ENCODE peak calls at places on chromosome 4, in seven cellular contexts. One of them, this sample, is unnamed.

GRCh38 chr4:54683616-54684346 is 26.0 kb downstream of the KIT start:
- DNase-seq in heart left ventricle: no peak
- DNase-seq in stomach: peak; percentile 46
- DNase-seq in transverse colon: no peak
- DNase-seq in A549: peak; percentile 20
- DNase-seq in sigmoid colon: no peak
- DNase-seq in IMR-90: no peak
- DNase-seq in this sample: no peak

GRCh38 chr4:184453402-184454160 is 20.8 kb downstream of the IRF2 start:
- DNase-seq in IMR-90: peak; percentile 95
- DNase-seq in stomach: peak; percentile 49
- DNase-seq in transverse colon: peak; percentile 59
- DNase-seq in sigmoid colon: no peak
- DNase-seq in A549: no peak
- DNase-seq in heart left ventricle: no peak
- DNase-seq in this sample: no peak

GRCh38 chr4:123616970-123617392 is 220.4 kb downstream of the SPRY1 start:
- DNase-seq in transverse colon: peak; percentile 46
- DNase-seq in heart left ventricle: peak; percentile 84
- DNase-seq in sigmoid colon: peak; percentile 92
- DNase-seq in IMR-90: no peak
- DNase-seq in stomach: peak; percentile 29
- DNase-seq in A549: no peak
- DNase-seq in this sample: no peak

GRCh38 chr4:99029852-99030251 is 34.3 kb downstream of the METAP1 start:
- DNase-seq in sigmoid colon: no peak
- DNase-seq in heart left ventricle: no peak
- DNase-seq in transverse colon: no peak
- DNase-seq in stomach: no peak
- DNase-seq in IMR-90: peak; percentile 5
- DNase-seq in A549: no peak
- DNase-seq in this sample: no peak

GRCh38 chr4:140005699-140006098 is 148.3 kb downstream of the MAML3 start:
- DNase-seq in sigmoid colon: no peak
- DNase-seq in transverse colon: no peak
- DNase-seq in IMR-90: no peak
- DNase-seq in stomach: no peak
- DNase-seq in heart left ventricle: no peak
- DNase-seq in A549: no peak
- DNase-seq in this sample: no peak

GRCh38 chr4:27666943-27667342 is 806.3 kb downstream of the STIM2 start:
- DNase-seq in IMR-90: no peak
- DNase-seq in stomach: no peak
- DNase-seq in transverse colon: no peak
- DNase-seq in A549: peak; percentile 26
- DNase-seq in sigmoid colon: no peak
- DNase-seq in heart left ventricle: no peak
- DNase-seq in this sample: no peak

GRCh38 chr4:95304898-95305297 is 243.9 kb downstream of the UNC5C start:
- DNase-seq in transverse colon: no peak
- DNase-seq in stomach: no peak
- DNase-seq in sigmoid colon: no peak
- DNase-seq in heart left ventricle: no peak
- DNase-seq in IMR-90: peak; percentile 7
- DNase-seq in A549: peak; percentile 84
- DNase-seq in this sample: no peak

GRCh38 chr4:38055566-38055965 is 95.4 kb downstream of the PTTG2 start:
- DNase-seq in heart left ventricle: no peak
- DNase-seq in IMR-90: no peak
- DNase-seq in sigmoid colon: no peak
- DNase-seq in transverse colon: no peak
- DNase-seq in stomach: no peak
- DNase-seq in A549: no peak
- DNase-seq in this sample: no peak

GRCh38 chr4:154335588-154335987 is 156.0 kb downstream of the DCHS2 start:
- DNase-seq in sigmoid colon: no peak
- DNase-seq in heart left ventricle: no peak
- DNase-seq in IMR-90: no peak
- DNase-seq in transverse colon: no peak
- DNase-seq in A549: no peak
- DNase-seq in stomach: no peak
- DNase-seq in this sample: no peak

GRCh38 chr4:133493776-133494175 is 344.7 kb downstream of the PCDH10 start:
- DNase-seq in IMR-90: no peak
- DNase-seq in stomach: no peak
- DNase-seq in transverse colon: no peak
- DNase-seq in A549: no peak
- DNase-seq in sigmoid colon: no peak
- DNase-seq in heart left ventricle: no peak
- DNase-seq in this sample: no peak

GRCh38 chr4:186724048-186724860 is 598 bp upstream of the FAT1 start:
- DNase-seq in transverse colon: peak; percentile 58
- DNase-seq in A549: peak; percentile 39
- DNase-seq in stomach: peak; percentile 64
- DNase-seq in heart left ventricle: peak; percentile 57
- DNase-seq in sigmoid colon: peak; percentile 80
- DNase-seq in IMR-90: peak; percentile 49
- DNase-seq in this sample: no peak

GRCh38 chr4:100422911-100423310 is 94.9 kb downstream of the EMCN start:
- DNase-seq in IMR-90: no peak
- DNase-seq in stomach: no peak
- DNase-seq in transverse colon: no peak
- DNase-seq in sigmoid colon: no peak
- DNase-seq in A549: peak; percentile 10
- DNase-seq in heart left ventricle: no peak
- DNase-seq in this sample: no peak

GRCh38 chr4:25030283-25031076 is at the start of gene LGI2:
- DNase-seq in sigmoid colon: peak; percentile 74
- DNase-seq in A549: no peak
- DNase-seq in heart left ventricle: peak; percentile 64
- DNase-seq in IMR-90: no peak
- DNase-seq in stomach: peak; percentile 68
- DNase-seq in transverse colon: peak; percentile 13
- DNase-seq in this sample: no peak

GRCh38 chr4:104475652-104476051 is 19.0 kb downstream of the CXXC4 start:
- DNase-seq in A549: no peak
- DNase-seq in IMR-90: no peak
- DNase-seq in sigmoid colon: no peak
- DNase-seq in stomach: no peak
- DNase-seq in heart left ventricle: no peak
- DNase-seq in transverse colon: no peak
- DNase-seq in this sample: no peak

GRCh38 chr4:72326692-72327632 is 242.1 kb downstream of the ADAMTS3 start:
- DNase-seq in sigmoid colon: no peak
- DNase-seq in transverse colon: no peak
- DNase-seq in stomach: no peak
- DNase-seq in heart left ventricle: no peak
- DNase-seq in IMR-90: peak; percentile 42
- DNase-seq in A549: peak; percentile 32
- DNase-seq in this sample: no peak

GRCh38 chr4:6206771-6207290 is 6.5 kb upstream of the JAKMIP1 start:
- DNase-seq in IMR-90: no peak
- DNase-seq in heart left ventricle: no peak
- DNase-seq in stomach: peak; percentile 10
- DNase-seq in sigmoid colon: peak; percentile 53
- DNase-seq in A549: no peak
- DNase-seq in transverse colon: no peak
- DNase-seq in this sample: no peak

GRCh38 chr4:7309176-7309575 is 116.8 kb downstream of the SORCS2 start:
- DNase-seq in stomach: no peak
- DNase-seq in sigmoid colon: no peak
- DNase-seq in transverse colon: no peak
- DNase-seq in IMR-90: no peak
- DNase-seq in heart left ventricle: no peak
- DNase-seq in A549: no peak
- DNase-seq in this sample: no peak

GRCh38 chr4:39636786-39637185 is 1.9 kb downstream of the SMIM14 start:
- DNase-seq in IMR-90: peak; percentile 31
- DNase-seq in transverse colon: no peak
- DNase-seq in sigmoid colon: no peak
- DNase-seq in heart left ventricle: no peak
- DNase-seq in A549: no peak
- DNase-seq in stomach: no peak
- DNase-seq in this sample: no peak

GRCh38 chr4:39635023-39635422 is 3.6 kb downstream of the SMIM14 start:
- DNase-seq in stomach: peak; percentile 79
- DNase-seq in transverse colon: peak; percentile 52
- DNase-seq in A549: no peak
- DNase-seq in IMR-90: no peak
- DNase-seq in sigmoid colon: no peak
- DNase-seq in heart left ventricle: no peak
- DNase-seq in this sample: no peak

GRCh38 chr4:39637572-39638357 is 900 bp downstream of the SMIM14 start:
- DNase-seq in heart left ventricle: peak; percentile 47
- DNase-seq in sigmoid colon: peak; percentile 83
- DNase-seq in stomach: peak; percentile 66
- DNase-seq in transverse colon: peak; percentile 65
- DNase-seq in A549: peak; percentile 48
- DNase-seq in IMR-90: peak; percentile 69
- DNase-seq in this sample: no peak

GRCh38 chr4:39641451-39641850 is 2.8 kb upstream of the SMIM14 start:
- DNase-seq in stomach: no peak
- DNase-seq in IMR-90: no peak
- DNase-seq in sigmoid colon: no peak
- DNase-seq in A549: no peak
- DNase-seq in heart left ventricle: no peak
- DNase-seq in transverse colon: no peak
- DNase-seq in this sample: no peak

DNA sequence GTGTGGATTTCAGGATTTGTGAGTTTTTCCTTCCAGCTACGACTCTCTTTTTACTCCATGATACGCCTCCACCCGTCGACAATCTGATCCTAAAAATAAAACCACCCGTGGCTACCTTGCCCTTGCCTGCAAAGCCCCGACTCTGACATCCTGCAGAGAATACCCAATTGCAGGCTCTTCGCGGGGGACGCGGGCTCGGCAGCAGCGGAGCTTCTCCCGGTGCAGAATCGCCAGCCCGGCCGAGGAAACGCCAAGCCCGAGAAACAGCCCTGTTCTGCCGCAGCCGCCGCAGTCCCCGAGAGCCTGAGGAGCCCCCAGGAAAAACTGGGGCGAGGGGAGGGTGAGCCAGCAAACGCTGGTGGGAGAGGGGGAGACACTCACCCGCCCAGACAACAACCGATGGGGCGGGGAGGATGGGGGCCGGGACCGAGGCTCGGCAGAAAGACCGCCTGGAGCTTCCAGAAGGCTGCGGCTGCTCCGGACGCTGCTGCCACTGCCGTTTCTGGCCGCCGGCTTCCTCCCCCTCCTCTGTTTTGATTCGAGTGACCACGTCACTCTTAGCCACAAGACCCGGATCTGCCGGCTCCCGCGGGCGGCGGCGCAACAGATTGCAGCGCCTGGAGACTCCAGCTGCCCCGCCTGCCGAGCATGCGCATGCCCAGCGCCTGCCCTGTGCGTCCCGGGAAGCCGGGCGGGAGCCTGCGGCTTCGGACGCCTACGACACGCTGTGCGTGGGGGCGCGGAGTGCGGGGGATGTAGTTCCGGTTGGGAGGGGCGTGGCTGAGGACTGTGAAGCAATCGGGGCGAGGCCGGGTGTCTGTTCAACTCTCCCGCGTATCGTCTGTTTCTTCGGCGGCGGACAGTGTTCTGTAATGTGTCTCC is at the start of gene SMIM14:
- DNase-seq in heart left ventricle: peak; percentile 98
- DNase-seq in A549: peak; percentile 97
- DNase-seq in stomach: peak; percentile 98
- DNase-seq in transverse colon: peak; percentile 99
- DNase-seq in sigmoid colon: peak; percentile 100
- DNase-seq in IMR-90: peak; percentile 98
- DNase-seq in this sample: peak; percentile 97
- TF ChIP-seq POLR2A in heart left ventricle: peak; percentile 82
- TF ChIP-seq POLR2A in A549: peak; percentile 66
- TF ChIP-seq POLR2A in stomach: no peak
- TF ChIP-seq POLR2A in transverse colon: peak; percentile 98
- TF ChIP-seq POLR2A in sigmoid colon: peak; percentile 93
- TF ChIP-seq POLR2A in IMR-90: peak; percentile 98
- TF ChIP-seq POLR2A in this sample: peak; percentile 96

GRCh38 chr4:144808034-144808433 is 162.1 kb downstream of the HHIP start:
- DNase-seq in transverse colon: no peak
- DNase-seq in IMR-90: no peak
- DNase-seq in stomach: no peak
- DNase-seq in A549: peak; percentile 4
- DNase-seq in sigmoid colon: no peak
- DNase-seq in heart left ventricle: no peak
- DNase-seq in this sample: no peak

DNA sequence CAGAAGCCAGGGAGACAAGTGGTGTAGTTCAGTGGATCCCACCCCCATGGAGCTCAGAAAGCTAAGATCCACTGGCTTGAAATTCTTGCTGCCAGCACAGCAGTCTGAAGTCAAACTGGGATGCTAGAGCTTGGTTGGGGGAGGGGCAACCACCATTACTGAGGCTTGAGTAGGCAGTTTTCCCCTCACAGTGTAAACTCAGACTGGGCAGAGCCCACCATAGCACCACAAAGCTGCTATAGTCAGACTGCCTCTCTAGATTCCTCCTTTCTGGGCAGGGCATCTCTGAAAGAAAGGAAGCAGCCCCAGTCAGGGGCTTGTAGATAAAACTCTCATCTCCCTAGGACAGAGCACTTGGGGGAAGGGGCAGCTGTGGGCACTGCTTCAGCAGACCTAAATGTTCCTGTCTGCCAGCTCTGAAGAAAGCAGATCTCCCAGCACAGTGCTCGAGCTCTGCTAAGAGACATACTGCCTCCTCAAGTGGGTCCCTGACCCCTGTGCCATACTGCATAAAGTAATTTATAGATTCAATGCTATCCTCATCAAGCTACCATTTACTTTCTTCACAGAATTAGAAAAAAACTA is 163.2 kb downstream of the HHIP start:
- DNase-seq in IMR-90: no peak
- DNase-seq in heart left ventricle: no peak
- DNase-seq in transverse colon: no peak
- DNase-seq in A549: no peak
- DNase-seq in sigmoid colon: no peak
- DNase-seq in stomach: no peak
- DNase-seq in this sample: no peak
- H3K9me3 ChIP-seq in IMR-90: peaks cover 7% of the 10 kb centered on the region
- H3K9me3 ChIP-seq in heart left ventricle: peaks cover 27% of the 10 kb centered on the region
- H3K9me3 ChIP-seq in transverse colon: peaks cover 14% of the 10 kb centered on the region
- H3K9me3 ChIP-seq in A549: peaks cover 3% of the 10 kb centered on the region
- H3K9me3 ChIP-seq in sigmoid colon: no peaks in the 10 kb centered on the region
- H3K9me3 ChIP-seq in stomach: no peaks in the 10 kb centered on the region
- H3K9me3 ChIP-seq in this sample: peaks cover 12% of the 10 kb centered on the region

GRCh38 chr4:69096111-69096656 is at the start of gene UGT2B7:
- DNase-seq in stomach: no peak
- DNase-seq in transverse colon: no peak
- DNase-seq in IMR-90: no peak
- DNase-seq in A549: peak; percentile 74
- DNase-seq in sigmoid colon: no peak
- DNase-seq in heart left ventricle: no peak
- DNase-seq in this sample: no peak
- TF ChIP-seq POLR2A in stomach: no peak
- TF ChIP-seq POLR2A in transverse colon: no peak
- TF ChIP-seq POLR2A in IMR-90: no peak
- TF ChIP-seq POLR2A in A549: no peak
- TF ChIP-seq POLR2A in sigmoid colon: no peak
- TF ChIP-seq POLR2A in heart left ventricle: no peak
- TF ChIP-seq POLR2A in this sample: no peak

GRCh38 chr4:149218672-149219071 is 597.0 kb downstream of the IQCM start:
- DNase-seq in heart left ventricle: no peak
- DNase-seq in stomach: no peak
- DNase-seq in IMR-90: no peak
- DNase-seq in A549: no peak
- DNase-seq in transverse colon: no peak
- DNase-seq in sigmoid colon: no peak
- DNase-seq in this sample: no peak

GRCh38 chr4:149223659-149224058 is 592.0 kb downstream of the IQCM start:
- DNase-seq in A549: no peak
- DNase-seq in sigmoid colon: no peak
- DNase-seq in transverse colon: no peak
- DNase-seq in heart left ventricle: no peak
- DNase-seq in stomach: no peak
- DNase-seq in IMR-90: peak; percentile 56
- DNase-seq in this sample: no peak
- H3K9me3 ChIP-seq in A549: no peaks in the 10 kb centered on the region
- H3K9me3 ChIP-seq in sigmoid colon: peaks cover 3% of the 10 kb centered on the region
- H3K9me3 ChIP-seq in transverse colon: peaks cover 15% of the 10 kb centered on the region
- H3K9me3 ChIP-seq in heart left ventricle: peaks cover 11% of the 10 kb centered on the region
- H3K9me3 ChIP-seq in stomach: peaks cover 10% of the 10 kb centered on the region
- H3K9me3 ChIP-seq in IMR-90: peaks cover 10% of the 10 kb centered on the region
- H3K9me3 ChIP-seq in this sample: no peaks in the 10 kb centered on the region